ENCODE peak calls at places on chromosomes 11 and 22, in five cellular contexts. Q is GM12878, S is H1, E is K562, L is SK-N-SH. I is an unnamed sample.

GRCh38 chr11:32888805-32889204 is 3.8 kb upstream of the QSER1 start:
- DNase-seq in Q (no peak), S (no peak), E (no peak), L (no peak), I (no peak)

GRCh38 chr11:76327756-76328388 is 53.1 kb downstream of the THAP12 start:
- DNase-seq in Q (no peak), S (no peak), E (no peak), L (no peak), I (no peak)

GRCh38 chr11:120569903-120570302 is 58.4 kb downstream of the GRIK4 start:
- DNase-seq in Q (no peak), S (no peak), E (no peak), L (no peak), I (no peak)

GRCh38 chr11:102364991-102365390 is 18.0 kb downstream of the BIRC2 start:
- DNase-seq in Q (no peak), S (no peak), E (no peak), L (no peak), I (no peak)

GRCh38 chr22:24803064-24803542 is 2.9 kb upstream of the SGSM1 start:
- DNase-seq in Q (no peak), S (peak; percentile 73), E (peak; percentile 52), L (peak; percentile 78), I (peak; percentile 1)

GRCh38 chr11:72678524-72678923 is 4.3 kb upstream of the PDE2A start:
- DNase-seq in Q (no peak), S (no peak), E (no peak), L (no peak), I (no peak)

GRCh38 chr11:94129505-94130335 is 1.1 kb downstream of the PANX1 start:
- DNase-seq in Q (no peak), S (no peak), E (no peak), L (no peak), I (no peak)

GRCh38 chr11:65204646-65205601 is 23.2 kb downstream of the CAPN1 start:
- DNase-seq in Q (no peak), S (no peak), E (peak; percentile 68), L (peak; percentile 92), I (no peak)

GRCh38 chr11:36487619-36488018 is 22.5 kb downstream of the TRAF6 start:
- DNase-seq in Q (no peak), S (no peak), E (no peak), L (no peak), I (no peak)

GRCh38 chr11:985435-985834 is 51.1 kb downstream of the MUC6 start:
- DNase-seq in Q (no peak), S (no peak), E (no peak), L (no peak), I (no peak)

GRCh38 chr22:45112136-45112879 is 51.4 kb upstream of the NUP50 start:
- DNase-seq in Q (no peak), S (no peak), E (no peak), L (no peak), I (no peak)

GRCh38 chr22:44025171-44026065 is 1.3 kb downstream of the PARVB start:
- DNase-seq in Q (peak; percentile 96), S (no peak), E (peak; percentile 72), L (no peak), I (peak; percentile 73)

GRCh38 chr11:17519031-17519430 is 25.2 kb downstream of the USH1C start:
- DNase-seq in Q (no peak), S (no peak), E (no peak), L (no peak), I (no peak)

GRCh38 chr11:29208117-29208516 is 808.7 kb downstream of the KCNA4 start:
- DNase-seq in Q (no peak), S (no peak), E (no peak), L (no peak), I (no peak)

GRCh38 chr11:128336203-128336602 is 251.2 kb downstream of the ETS1 start:
- DNase-seq in Q (no peak), S (no peak), E (no peak), L (no peak), I (no peak)

GRCh38 chr22:24155597-24156145 is 25.6 kb upstream of the SUSD2 start:
- DNase-seq in Q (no peak), S (no peak), E (no peak), L (peak; percentile 85), I (peak; percentile 84)

GRCh38 chr22:18042685-18043084 is 18.3 kb upstream of the MICAL3 start:
- DNase-seq in Q (no peak), S (no peak), E (no peak), L (no peak), I (no peak)

GRCh38 chr11:7630002-7630401 is 43.3 kb downstream of the CYB5R2 start:
- DNase-seq in Q (no peak), S (no peak), E (no peak), L (no peak), I (no peak)

GRCh38 chr11:61731211-61731955 is 21.1 kb upstream of the MYRF start:
- DNase-seq in Q (no peak), S (no peak), E (no peak), L (no peak), I (no peak)

GRCh38 chr22:44091021-44091721 is 67.1 kb downstream of the PARVB start:
- DNase-seq in Q (no peak), S (no peak), E (no peak), L (peak; percentile 59), I (no peak)

GRCh38 chr11:86672007-86672621 is at the start of gene ME3:
- DNase-seq in Q (no peak), S (no peak), E (no peak), L (peak; percentile 77), I (peak; percentile 53)

GRCh38 chr11:66789097-66789890 is 53.9 kb upstream of the RCE1 start:
- DNase-seq in Q (no peak), S (no peak), E (no peak), L (no peak), I (no peak)

GRCh38 chr22:21657020-21657360 is 8.8 kb upstream of the PPIL2 start:
- DNase-seq in Q (no peak), S (no peak), E (no peak), L (no peak), I (no peak)

GRCh38 chr22:38262051-38262795 is 10.6 kb downstream of the TMEM184B start:
- DNase-seq in Q (no peak), S (no peak), E (peak; percentile 50), L (peak; percentile 29), I (peak; percentile 57)

GRCh38 chr22:39917776-39918493 is 17.1 kb downstream of the GRAP2 start:
- DNase-seq in Q (no peak), S (no peak), E (no peak), L (peak; percentile 14), I (no peak)

GRCh38 chr11:19498986-19499669 is 213.5 kb upstream of the NAV2 start:
- DNase-seq in Q (no peak), S (no peak), E (no peak), L (no peak), I (no peak)

DNA sequence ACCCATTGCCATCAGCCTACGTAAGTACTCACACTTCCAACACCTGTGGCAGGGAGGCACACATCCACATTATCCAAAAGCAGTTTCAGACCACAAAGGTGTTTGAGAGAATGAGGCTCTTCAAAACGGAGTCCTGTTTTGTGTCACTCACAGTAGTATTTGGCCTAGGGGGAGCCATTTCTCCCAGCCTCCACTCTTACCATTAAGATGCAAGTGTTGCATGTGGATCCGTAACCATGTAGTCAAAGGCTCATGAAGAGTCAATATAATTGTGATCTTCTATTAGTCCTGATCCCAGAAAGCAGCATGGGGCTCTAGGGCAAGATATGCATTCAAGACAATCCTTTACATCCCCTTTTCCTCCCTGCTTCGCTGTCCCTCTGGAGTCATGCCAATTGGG is 41.5 kb downstream of the IL10RA start:
- DNase-seq in Q (no peak), S (no peak), E (no peak), L (no peak), I (no peak)
- TF ChIP-seq CTCF in Q (no peak), S (no peak), E (no peak), L (no peak), I (no peak)

GRCh38 chr11:35139883-35140282 is 912 bp downstream of the CD44 start:
- DNase-seq in Q (no peak), S (no peak), E (no peak), L (no peak), I (no peak)

GRCh38 chr11:35138058-35138457 is 913 bp upstream of the CD44 start:
- DNase-seq in Q (no peak), S (no peak), E (no peak), L (no peak), I (no peak)

GRCh38 chr11:35136311-35136710 is 2.7 kb upstream of the CD44 start:
- DNase-seq in Q (no peak), S (no peak), E (no peak), L (no peak), I (no peak)

GRCh38 chr11:35138949-35139881 is at the start of gene CD44:
- DNase-seq in Q (no peak), S (no peak), E (peak; percentile 27), L (peak; percentile 74), I (no peak)

DNA sequence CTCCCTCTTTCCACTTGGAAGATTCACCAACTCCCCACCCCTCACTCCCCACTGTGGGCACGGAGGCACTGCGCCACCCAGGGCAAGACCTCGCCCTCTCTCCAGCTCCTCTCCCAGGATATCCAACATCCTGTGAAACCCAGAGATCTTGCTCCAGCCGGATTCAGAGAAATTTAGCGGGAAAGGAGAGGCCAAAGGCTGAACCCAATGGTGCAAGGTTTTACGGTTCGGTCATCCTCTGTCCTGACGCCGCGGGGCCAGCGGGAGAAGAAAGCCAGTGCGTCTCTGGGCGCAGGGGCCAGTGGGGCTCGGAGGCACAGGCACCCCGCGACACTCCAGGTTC is 394 bp upstream of the CD44 start:
- DNase-seq in Q (no peak), S (no peak), E (no peak), L (no peak), I (no peak)
- TF ChIP-seq GABPA in Q (no peak), S (no peak), E (no peak), L (no peak), I (no peak)

GRCh38 chr11:118276422-118276821 is 12.3 kb upstream of the MPZL2 start:
- DNase-seq in Q (no peak), S (no peak), E (no peak), L (no peak), I (no peak)

GRCh38 chr11:118272001-118272400 is 7.9 kb upstream of the MPZL2 start:
- DNase-seq in Q (no peak), S (no peak), E (no peak), L (no peak), I (no peak)

GRCh38 chr11:118274184-118274583 is 10.1 kb upstream of the MPZL2 start:
- DNase-seq in Q (no peak), S (no peak), E (no peak), L (no peak), I (no peak)

GRCh38 chr11:118277312-118277711 is 13.2 kb upstream of the MPZL2 start:
- DNase-seq in Q (no peak), S (no peak), E (no peak), L (no peak), I (no peak)

DNA sequence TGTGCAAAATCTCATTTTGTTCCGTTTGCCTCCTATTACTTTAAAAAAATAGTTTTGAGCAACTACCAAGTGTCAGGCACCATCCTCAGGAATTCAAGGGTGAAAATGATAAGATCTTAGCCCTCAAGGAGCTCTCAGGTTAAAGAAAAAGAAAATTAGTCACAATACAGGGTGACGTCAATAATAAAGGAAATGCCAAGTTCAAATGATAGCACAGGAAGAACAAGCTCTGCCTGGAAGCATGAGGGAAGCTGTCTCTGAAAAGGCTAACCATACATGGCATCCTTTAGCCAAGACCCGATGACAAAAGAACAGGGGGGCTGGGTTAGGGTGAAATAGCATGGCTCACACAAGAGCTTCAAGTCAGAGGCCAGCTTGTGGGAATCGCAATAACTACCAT is 11.1 kb upstream of the MPZL2 start:
- DNase-seq in Q (no peak), S (no peak), E (no peak), L (no peak), I (no peak)
- H3K27ac ChIP-seq in Q (no peak overlapping the region), S (no peak overlapping the region), E (no peak overlapping the region), L (no peak overlapping the region), I (no peak overlapping the region)

GRCh38 chr11:114010931-114011330 is 36.0 kb downstream of the HTR3A start:
- DNase-seq in Q (no peak), S (no peak), E (no peak), L (no peak), I (no peak)
- TF ChIP-seq CTCF in Q (no peak), S (no peak), E (no peak), L (no peak), I (no peak)

I was measured in HL-60.